ENCODE peak calls at places on chromosomes 13 and 19, in nine cellular contexts. N, B, S, J, K, W, T, O and H are unnamed samples.

GRCh38 chr13:55345197-55345596 is 1795.5 kb upstream of the PRR20A start:
- DNase-seq in J (no peak), W (no peak), S (no peak), O (no peak), B (no peak), K (no peak), N (no peak), T (no peak), H (no peak)

GRCh38 chr13:45953082-45953481 is 99.5 kb downstream of the ZC3H13 start:
- DNase-seq in B (no peak), T (no peak), W (no peak), J (no peak), K (no peak), S (no peak), N (no peak), O (no peak), H (no peak)

GRCh38 chr19:28239270-28239669 is 973.7 kb downstream of the UQCRFS1 start:
- DNase-seq in O (peak; percentile 22), T (no peak), K (no peak), J (no peak), N (no peak), W (peak; percentile 21), B (no peak), S (peak; percentile 14), H (no peak)

GRCh38 chr13:113474179-113474578 is 16.3 kb downstream of the DCUN1D2 start:
- DNase-seq in W (peak; percentile 88), J (no peak), S (no peak), T (no peak), N (no peak), O (peak; percentile 94), B (peak; percentile 40), K (no peak), H (no peak)

GRCh38 chr19:4375620-4376228 is 24.6 kb downstream of the SH3GL1 start:
- DNase-seq in J (no peak), T (no peak), N (no peak), O (peak; percentile 67), W (peak; percentile 85), K (no peak), S (no peak), B (no peak), H (no peak)

GRCh38 chr13:95714142-95714832 is 37.3 kb downstream of the DNAJC3 start:
- DNase-seq in K (peak; percentile 2), N (no peak), S (no peak), T (peak; percentile 38), B (no peak), W (peak; percentile 59), J (peak; percentile 80), O (peak; percentile 77), H (no peak)

GRCh38 chr13:32969516-32969941 is 46.7 kb upstream of the KL start:
- DNase-seq in N (no peak), K (no peak), W (peak; percentile 60), B (no peak), T (peak; percentile 4), J (peak; percentile 19), O (peak; percentile 78), S (no peak), H (no peak)

GRCh38 chr13:51894239-51894638 is 32.5 kb downstream of the CCDC70 start:
- DNase-seq in B (no peak), T (no peak), K (no peak), O (no peak), N (no peak), J (no peak), S (no peak), W (no peak), H (no peak)

GRCh38 chr13:93522486-93522885 is 295.9 kb downstream of the GPC6 start:
- DNase-seq in O (peak; percentile 30), T (no peak), J (no peak), K (no peak), N (no peak), B (no peak), W (peak; percentile 26), S (no peak), H (no peak)

GRCh38 chr13:30030141-30030750 is 179.8 kb upstream of the UBL3 start:
- DNase-seq in J (no peak), N (no peak), S (no peak), O (no peak), W (no peak), T (no peak), B (no peak), K (no peak), H (no peak)

GRCh38 chr13:41905600-41906254 is 55.2 kb downstream of the VWA8 start:
- DNase-seq in O (peak; percentile 73), N (no peak), S (no peak), J (no peak), W (peak; percentile 55), T (no peak), B (no peak), K (peak; percentile 46), H (no peak)

DNA sequence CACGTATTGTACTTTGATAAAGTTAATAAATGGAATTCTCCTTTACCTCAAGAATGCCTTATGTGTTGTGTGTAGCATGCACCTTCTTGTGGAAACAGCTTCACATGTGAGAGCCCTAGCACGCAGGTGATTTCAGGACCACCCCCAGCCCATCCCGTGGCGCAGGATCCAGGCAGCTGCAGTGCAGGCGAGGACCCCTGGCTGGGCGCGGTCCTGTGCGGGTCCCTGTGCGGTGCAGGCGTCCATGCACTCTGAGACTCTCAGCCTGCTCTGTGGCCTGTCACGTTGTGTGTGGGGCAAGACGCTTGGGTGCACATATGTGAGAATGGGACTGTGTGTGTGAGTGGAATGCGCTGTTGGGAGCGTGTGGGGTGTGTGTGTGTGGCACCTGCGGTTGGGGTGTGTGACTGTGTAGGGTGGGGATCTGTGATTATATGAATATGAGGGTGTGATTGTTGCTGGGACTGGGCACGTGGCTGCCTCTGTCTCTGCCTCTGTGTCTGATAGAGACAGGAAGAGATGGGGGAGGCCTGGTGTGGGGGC is 30.8 kb downstream of the WTIP start:
- DNase-seq in S (no peak), B (no peak), O (no peak), W (no peak), T (no peak), N (peak; percentile 57), J (no peak), K (no peak), H (no peak)
- TF ChIP-seq CTCF in S (no peak), B (no peak), O (no peak), W (no peak), T (no peak), N (no peak), J (no peak), K (no peak), H (no peak)

GRCh38 chr19:55149078-55150003 is at the start of gene TNNT1:
- DNase-seq in W (no peak), J (no peak), S (no peak), O (no peak), T (no peak), K (no peak), N (peak; percentile 21), B (no peak), H (no peak)

GRCh38 chr19:55145241-55145640 is 3.8 kb downstream of the TNNT1 start:
- DNase-seq in S (no peak), K (no peak), O (no peak), B (no peak), J (no peak), W (no peak), N (no peak), T (no peak), H (no peak)

GRCh38 chr19:55146648-55147218 is 2.3 kb downstream of the TNNT1 start:
- DNase-seq in S (no peak), B (no peak), J (no peak), N (peak; percentile 65), O (no peak), W (no peak), K (no peak), T (no peak), H (no peak)

GRCh38 chr19:55147408-55148251 is 1.4 kb downstream of the TNNT1 start:
- DNase-seq in B (no peak), N (no peak), W (no peak), T (no peak), S (no peak), O (no peak), J (no peak), K (no peak), H (no peak)

DNA sequence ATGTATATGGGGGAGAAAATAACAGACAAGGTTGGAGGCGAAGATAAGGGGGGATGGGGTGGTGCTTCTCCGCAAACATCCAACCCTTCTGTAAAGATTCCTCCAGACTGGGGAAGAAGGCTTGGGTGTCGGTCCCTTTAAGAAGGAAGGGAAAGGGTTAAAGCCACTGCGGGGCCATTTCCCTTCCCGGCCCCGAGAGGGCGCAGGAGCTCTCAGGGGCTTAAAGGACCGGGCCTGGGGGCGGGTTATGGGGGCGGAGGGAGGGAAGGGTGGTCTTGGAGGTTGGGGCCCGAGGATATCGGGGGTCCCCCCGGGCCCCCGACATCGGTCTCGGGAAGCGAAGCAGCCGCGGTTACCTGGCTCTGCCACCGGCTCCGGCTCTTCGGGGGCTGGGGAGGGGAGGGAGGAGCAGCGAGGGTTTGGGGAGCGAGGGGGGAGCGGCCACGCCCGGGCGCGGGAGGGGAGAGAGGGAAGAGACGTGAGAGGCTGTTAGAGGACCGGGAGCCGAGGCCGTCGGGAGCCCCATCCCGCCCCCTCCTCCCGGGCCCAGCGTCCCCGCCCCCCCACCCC is 2.8 kb downstream of the TNNT1 start:
- DNase-seq in S (no peak), N (peak; percentile 71), K (no peak), B (no peak), O (no peak), W (no peak), J (no peak), T (no peak), H (no peak)
- TF ChIP-seq CTCF in S (peak; percentile 55), N (peak; percentile 20), K (peak; percentile 49), B (no peak), O (peak; percentile 62), W (peak; percentile 66), J (peak; percentile 89), T (peak; percentile 59), H (peak; percentile 92)

GRCh38 chr19:48895226-48895625 is 3.3 kb downstream of the TULP2 start:
- DNase-seq in S (no peak), N (peak; percentile 73), O (no peak), W (no peak), T (no peak), B (no peak), J (no peak), K (no peak), H (no peak)

GRCh38 chr19:48900477-48901452 is 653 bp downstream of the NUCB1 start:
- DNase-seq in J (no peak), S (no peak), W (peak; percentile 68), K (peak; percentile 40), B (peak; percentile 32), T (no peak), N (peak; percentile 73), O (peak; percentile 76), H (no peak)

GRCh38 chr19:48897181-48897580 is 1.4 kb downstream of the TULP2 start:
- DNase-seq in J (no peak), O (no peak), T (no peak), W (no peak), K (no peak), B (no peak), S (no peak), N (no peak), H (no peak)

GRCh38 chr19:48896191-48896720 is 2.3 kb downstream of the TULP2 start:
- DNase-seq in N (peak; percentile 84), W (peak; percentile 61), T (no peak), B (no peak), K (no peak), S (no peak), J (no peak), O (peak; percentile 58), H (no peak)

GRCh38 chr19:48899781-48900476 is at the start of gene NUCB1:
- DNase-seq in T (peak; percentile 96), W (peak; percentile 99), B (peak; percentile 99), K (peak; percentile 99), O (peak; percentile 99), S (peak; percentile 98), J (peak; percentile 95), N (peak; percentile 97), H (peak; percentile 96)
- TF ChIP-seq CTCF in T (peak; percentile 45), W (peak; percentile 28), B (peak; percentile 42), K (peak; percentile 9), O (peak; percentile 53), S (no peak), J (peak; percentile 38), N (peak; percentile 58), H (peak; percentile 30)

GRCh38 chr19:42693760-42694350 is 46.4 kb downstream of the PSG3 start:
- DNase-seq in B (no peak), W (peak; percentile 41), N (no peak), K (peak; percentile 37), O (peak; percentile 70), S (no peak), T (peak; percentile 2), J (no peak), H (no peak)
- TF ChIP-seq CTCF in B (no peak), W (peak; percentile 88), N (peak; percentile 17), K (peak; percentile 69), O (peak; percentile 88), S (no peak), T (peak; percentile 82), J (peak; percentile 89), H (peak; percentile 91)